ENCODE peak calls at places on chromosomes 2 and 18, in seven cellular contexts. One of them, this sample, is unnamed.

GRCh38 chr2:231900486-231900942 is 25.7 kb downstream of the NPPC start:
- DNase-seq in hepatocyte: peak
- DNase-seq in HCT116: peak
- DNase-seq in dorsolateral prefrontal cortex: peak
- DNase-seq in foreskin fibroblast: peak
- DNase-seq in A673: peak
- DNase-seq in skeletal muscle cell: peak
- DNase-seq in this sample: no peak

GRCh38 chr2:8096484-8096883 is 585.4 kb upstream of the ID2 start:
- DNase-seq in hepatocyte: no peak
- DNase-seq in HCT116: no peak
- DNase-seq in dorsolateral prefrontal cortex: no peak
- DNase-seq in foreskin fibroblast: peak
- DNase-seq in A673: no peak
- DNase-seq in skeletal muscle cell: no peak
- DNase-seq in this sample: no peak

GRCh38 chr2:219406861-219407230 is 11.3 kb upstream of the DES start:
- DNase-seq in hepatocyte: peak
- DNase-seq in HCT116: no peak
- DNase-seq in dorsolateral prefrontal cortex: no peak
- DNase-seq in foreskin fibroblast: peak
- DNase-seq in A673: no peak
- DNase-seq in skeletal muscle cell: peak
- DNase-seq in this sample: peak

GRCh38 chr2:205731521-205731965 is 49.2 kb downstream of the NRP2 start:
- DNase-seq in hepatocyte: peak
- DNase-seq in HCT116: no peak
- DNase-seq in dorsolateral prefrontal cortex: no peak
- DNase-seq in foreskin fibroblast: peak
- DNase-seq in A673: no peak
- DNase-seq in skeletal muscle cell: peak
- DNase-seq in this sample: peak

GRCh38 chr18:12296087-12296403 is 12.0 kb upstream of the TUBB6 start:
- DNase-seq in hepatocyte: no peak
- DNase-seq in HCT116: no peak
- DNase-seq in dorsolateral prefrontal cortex: no peak
- DNase-seq in foreskin fibroblast: peak
- DNase-seq in A673: no peak
- DNase-seq in skeletal muscle cell: no peak
- DNase-seq in this sample: no peak

GRCh38 chr2:216188956-216189355 is 79.8 kb downstream of the XRCC5 start:
- DNase-seq in hepatocyte: no peak
- DNase-seq in HCT116: no peak
- DNase-seq in dorsolateral prefrontal cortex: no peak
- DNase-seq in foreskin fibroblast: peak
- DNase-seq in A673: peak
- DNase-seq in skeletal muscle cell: no peak
- DNase-seq in this sample: no peak

GRCh38 chr18:23401400-23402347 is 51.4 kb upstream of the RIOK3 start:
- DNase-seq in hepatocyte: peak
- DNase-seq in HCT116: no peak
- DNase-seq in dorsolateral prefrontal cortex: no peak
- DNase-seq in foreskin fibroblast: peak
- DNase-seq in A673: no peak
- DNase-seq in skeletal muscle cell: peak
- DNase-seq in this sample: no peak

GRCh38 chr2:220871909-220872308 is 700.2 kb downstream of the EPHA4 start:
- DNase-seq in hepatocyte: no peak
- DNase-seq in HCT116: no peak
- DNase-seq in dorsolateral prefrontal cortex: no peak
- DNase-seq in foreskin fibroblast: no peak
- DNase-seq in A673: no peak
- DNase-seq in skeletal muscle cell: no peak
- DNase-seq in this sample: no peak

GRCh38 chr2:223055836-223056235 is 3.8 kb downstream of the KCNE4 start:
- DNase-seq in hepatocyte: peak
- DNase-seq in HCT116: no peak
- DNase-seq in dorsolateral prefrontal cortex: no peak
- DNase-seq in foreskin fibroblast: no peak
- DNase-seq in A673: peak
- DNase-seq in skeletal muscle cell: no peak
- DNase-seq in this sample: no peak

DNA sequence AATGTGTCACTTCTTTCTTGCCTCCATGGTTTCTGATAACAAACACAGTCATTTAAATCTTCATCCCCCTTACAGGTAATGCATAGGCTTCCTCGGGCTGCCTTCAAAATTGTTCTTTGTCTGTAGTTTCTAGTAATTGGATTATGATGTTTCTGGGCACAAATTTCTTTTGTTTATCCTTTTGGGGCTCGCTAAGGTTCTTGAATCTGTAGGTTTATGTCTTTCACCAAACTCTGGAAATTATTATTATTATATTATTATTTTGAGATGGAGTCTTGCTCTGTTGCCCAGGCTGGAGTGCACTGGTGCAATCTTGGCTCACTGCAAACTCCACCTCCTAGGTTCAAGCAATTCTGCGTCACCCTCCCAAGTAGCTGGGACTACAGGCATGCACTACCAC is 16.3 kb upstream of the RMP24 start:
- DNase-seq in hepatocyte: no peak
- DNase-seq in HCT116: no peak
- DNase-seq in dorsolateral prefrontal cortex: no peak
- DNase-seq in foreskin fibroblast: no peak
- DNase-seq in A673: no peak
- DNase-seq in skeletal muscle cell: no peak
- DNase-seq in this sample: no peak
- H3K4me3 ChIP-seq in hepatocyte: no peak
- H3K4me3 ChIP-seq in HCT116: no peak
- H3K4me3 ChIP-seq in dorsolateral prefrontal cortex: no peak
- H3K4me3 ChIP-seq in foreskin fibroblast: no peak
- H3K4me3 ChIP-seq in A673: no peak
- H3K4me3 ChIP-seq in skeletal muscle cell: no peak
- H3K4me3 ChIP-seq in this sample: no peak

GRCh38 chr2:44802409-44803099 is 138.9 kb upstream of the SIX3 start:
- DNase-seq in hepatocyte: no peak
- DNase-seq in HCT116: no peak
- DNase-seq in dorsolateral prefrontal cortex: no peak
- DNase-seq in foreskin fibroblast: peak
- DNase-seq in A673: peak
- DNase-seq in skeletal muscle cell: no peak
- DNase-seq in this sample: no peak

GRCh38 chr2:44803100-44803424 is 138.4 kb upstream of the SIX3 start:
- DNase-seq in hepatocyte: no peak
- DNase-seq in HCT116: no peak
- DNase-seq in dorsolateral prefrontal cortex: no peak
- DNase-seq in foreskin fibroblast: no peak
- DNase-seq in A673: no peak
- DNase-seq in skeletal muscle cell: no peak
- DNase-seq in this sample: no peak

GRCh38 chr2:44801676-44802408 is 139.7 kb upstream of the SIX3 start:
- DNase-seq in hepatocyte: no peak
- DNase-seq in HCT116: no peak
- DNase-seq in dorsolateral prefrontal cortex: no peak
- DNase-seq in foreskin fibroblast: peak
- DNase-seq in A673: no peak
- DNase-seq in skeletal muscle cell: no peak
- DNase-seq in this sample: no peak

GRCh38 chr2:44799754-44800153 is 141.7 kb upstream of the SIX3 start:
- DNase-seq in hepatocyte: no peak
- DNase-seq in HCT116: no peak
- DNase-seq in dorsolateral prefrontal cortex: no peak
- DNase-seq in foreskin fibroblast: no peak
- DNase-seq in A673: no peak
- DNase-seq in skeletal muscle cell: no peak
- DNase-seq in this sample: no peak

DNA sequence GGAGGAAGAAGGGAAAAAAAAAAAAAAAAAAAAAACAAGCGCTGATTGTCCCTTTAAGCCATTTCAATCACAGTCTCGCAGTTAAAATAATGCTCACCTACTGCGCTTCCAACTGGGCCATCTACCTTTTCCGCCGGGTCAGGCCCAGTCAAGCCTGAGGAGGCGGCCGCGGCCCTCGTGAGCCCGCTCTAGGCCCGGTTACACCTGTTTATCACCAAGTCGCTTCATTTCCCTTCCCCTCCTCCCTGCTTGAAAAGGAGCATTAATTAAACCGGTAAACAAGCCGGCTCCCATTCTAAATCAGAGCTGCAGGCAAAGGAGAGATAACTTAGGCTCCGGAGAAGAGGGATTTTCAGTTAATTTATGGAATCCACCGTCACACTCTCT is 140.2 kb upstream of the SIX3 start:
- DNase-seq in hepatocyte: no peak
- DNase-seq in HCT116: no peak
- DNase-seq in dorsolateral prefrontal cortex: no peak
- DNase-seq in foreskin fibroblast: no peak
- DNase-seq in A673: no peak
- DNase-seq in skeletal muscle cell: no peak
- DNase-seq in this sample: no peak
- H3K4me3 ChIP-seq in hepatocyte: no peak
- H3K4me3 ChIP-seq in HCT116: no peak
- H3K4me3 ChIP-seq in dorsolateral prefrontal cortex: no peak
- H3K4me3 ChIP-seq in foreskin fibroblast: no peak
- H3K4me3 ChIP-seq in A673: no peak
- H3K4me3 ChIP-seq in skeletal muscle cell: no peak
- H3K4me3 ChIP-seq in this sample: no peak

GRCh38 chr2:215020283-215020682 is 118.1 kb downstream of the ABCA12 start:
- DNase-seq in hepatocyte: no peak
- DNase-seq in HCT116: no peak
- DNase-seq in dorsolateral prefrontal cortex: no peak
- DNase-seq in foreskin fibroblast: no peak
- DNase-seq in A673: no peak
- DNase-seq in skeletal muscle cell: no peak
- DNase-seq in this sample: no peak
- H3K4me3 ChIP-seq in hepatocyte: no peak
- H3K4me3 ChIP-seq in HCT116: no peak
- H3K4me3 ChIP-seq in dorsolateral prefrontal cortex: no peak
- H3K4me3 ChIP-seq in foreskin fibroblast: no peak
- H3K4me3 ChIP-seq in A673: no peak
- H3K4me3 ChIP-seq in skeletal muscle cell: no peak
- H3K4me3 ChIP-seq in this sample: no peak

GRCh38 chr18:62877448-62878221 is 162.3 kb downstream of the PHLPP1 start:
- DNase-seq in hepatocyte: peak
- DNase-seq in HCT116: no peak
- DNase-seq in dorsolateral prefrontal cortex: no peak
- DNase-seq in foreskin fibroblast: peak
- DNase-seq in A673: peak
- DNase-seq in skeletal muscle cell: peak
- DNase-seq in this sample: peak
- H3K4me3 ChIP-seq in hepatocyte: no peak
- H3K4me3 ChIP-seq in HCT116: no peak
- H3K4me3 ChIP-seq in dorsolateral prefrontal cortex: no peak
- H3K4me3 ChIP-seq in foreskin fibroblast: no peak
- H3K4me3 ChIP-seq in A673: no peak
- H3K4me3 ChIP-seq in skeletal muscle cell: no peak
- H3K4me3 ChIP-seq in this sample: no peak

DNA sequence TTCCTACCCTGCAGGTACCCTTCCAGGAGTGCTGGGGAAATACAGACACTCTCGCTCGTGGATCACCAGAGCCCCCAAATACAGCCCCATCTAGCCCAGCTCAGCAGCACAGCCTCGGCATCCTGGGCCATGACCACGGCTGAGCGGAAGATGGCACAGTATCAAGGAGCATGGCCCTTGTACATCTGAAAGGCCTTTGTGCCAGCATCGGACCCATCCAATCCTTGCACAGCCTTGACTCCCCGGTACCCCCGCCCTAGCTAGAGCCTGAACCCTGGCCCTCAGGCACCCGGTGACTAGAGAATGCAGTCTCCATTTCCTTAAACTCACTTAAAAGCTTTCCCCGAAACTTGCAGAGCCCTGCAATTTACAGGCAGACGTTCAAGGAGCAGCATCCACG is 48.7 kb downstream of the ZNF516 start:
- DNase-seq in hepatocyte: no peak
- DNase-seq in HCT116: no peak
- DNase-seq in dorsolateral prefrontal cortex: no peak
- DNase-seq in foreskin fibroblast: no peak
- DNase-seq in A673: no peak
- DNase-seq in skeletal muscle cell: no peak
- DNase-seq in this sample: no peak
- H3K4me3 ChIP-seq in hepatocyte: no peak
- H3K4me3 ChIP-seq in HCT116: no peak
- H3K4me3 ChIP-seq in dorsolateral prefrontal cortex: no peak
- H3K4me3 ChIP-seq in foreskin fibroblast: no peak
- H3K4me3 ChIP-seq in A673: no peak
- H3K4me3 ChIP-seq in skeletal muscle cell: no peak
- H3K4me3 ChIP-seq in this sample: no peak